ENCODE peak calls at places on chromosomes 2 and 18, in seven cellular contexts. X is H1; F is fibroblast of lung; U is CD14-positive monocyte; N is activated CD4-positive, alpha-beta T cell treated with anti-CD3 and anti-CD28 coated beads, Interleukin-2, amount 10 ng/mL, durations not matched to agents 7 days and 5 days; M is HCT116; L is endothelial cell. P is an unnamed sample.

GRCh38 chr2:6955523-6956136 is 38.4 kb downstream of the RNF144A start:
- DNase-seq in X (no peak), F (no peak), U (no peak), N (no peak), M (no peak), L (no peak), P (no peak)

GRCh38 chr2:199463000-199463692 is 5.4 kb upstream of the SATB2 start:
- DNase-seq in X (no peak), F (peak; percentile 53), U (peak; percentile 56), N (peak; percentile 42), M (no peak), L (peak; percentile 93), P (peak; percentile 87)

GRCh38 chr2:137964066-137964858 is at the start of gene HNMT:
- DNase-seq in X (no peak), F (peak; percentile 86), U (no peak), N (no peak), M (no peak), L (peak; percentile 25), P (peak; percentile 80)

GRCh38 chr18:9280854-9281253 is 53.7 kb upstream of the TWSG1 start:
- DNase-seq in X (no peak), F (no peak), U (no peak), N (no peak), M (no peak), L (no peak), P (no peak)

GRCh38 chr2:71592181-71592711 is 138.9 kb downstream of the DYSF start:
- DNase-seq in X (no peak), F (no peak), U (no peak), N (no peak), M (no peak), L (no peak), P (no peak)

GRCh38 chr2:200748779-200749178 is 62.9 kb upstream of the BZW1 start:
- DNase-seq in X (no peak), F (no peak), U (peak; percentile 59), N (no peak), M (no peak), L (no peak), P (no peak)

GRCh38 chr2:121748202-121748601 is 7.2 kb upstream of the TSN start:
- DNase-seq in X (no peak), F (peak; percentile 61), U (no peak), N (no peak), M (peak; percentile 29), L (no peak), P (no peak)

GRCh38 chr2:161067846-161068245 is 92.4 kb upstream of the TANK start:
- DNase-seq in X (no peak), F (no peak), U (no peak), N (no peak), M (no peak), L (no peak), P (no peak)

GRCh38 chr2:21155365-21156136 is 31.8 kb downstream of the TDRD15 start:
- DNase-seq in X (no peak), F (no peak), U (no peak), N (no peak), M (no peak), L (no peak), P (no peak)

GRCh38 chr2:3959372-3959771 is 256.0 kb downstream of the DCDC2C start:
- DNase-seq in X (peak; percentile 13), F (peak; percentile 41), U (no peak), N (no peak), M (peak; percentile 27), L (peak; percentile 20), P (peak; percentile 36)

P was measured in Caco-2.